ENCODE peak calls at places on chromosomes 12 and 14, in eight cellular contexts. Z is SIG-M5; M is sciatic nerve; N is HuH-7; H is neural progenitor cell; L is PC-3; F is GM23338; E is activated CD8-positive, alpha-beta memory T cell treated with anti-CD3 and anti-CD28 coated beads, Interleukin-2, amount 50 U/mL, for 48 hours. I is an unnamed sample.

GRCh38 chr12:6341439-6342139 is at the start of gene TNFRSF1A:
- DNase-seq in Z (no peak), M (peak), N (peak), H (peak), L (peak), F (peak), E (no peak), I (no peak)

GRCh38 chr14:67943947-67944346 is 124.4 kb downstream of the RAD51B start:
- DNase-seq in Z (no peak), M (peak), N (peak), H (peak), L (peak), F (peak), E (no peak), I (peak)

GRCh38 chr12:53236443-53237111 is 4.6 kb upstream of the RARG start:
- DNase-seq in Z (no peak), M (no peak), N (no peak), H (no peak), L (no peak), F (no peak), E (peak), I (no peak)

GRCh38 chr12:65152586-65152985 is 16.8 kb upstream of the LEMD3 start:
- DNase-seq in Z (no peak), M (no peak), N (no peak), H (no peak), L (no peak), F (no peak), E (no peak), I (no peak)

GRCh38 chr14:92948647-92949046 is 25.7 kb downstream of the CHGA start:
- DNase-seq in Z (no peak), M (no peak), N (no peak), H (no peak), L (no peak), F (no peak), E (no peak), I (no peak)

GRCh38 chr12:75446857-75447256 is 33.7 kb upstream of the GLIPR1 start:
- DNase-seq in Z (no peak), M (no peak), N (no peak), H (no peak), L (peak), F (no peak), E (no peak), I (no peak)

GRCh38 chr12:78494911-78495310 is 369.7 kb upstream of the SYT1 start:
- DNase-seq in Z (no peak), M (no peak), N (no peak), H (no peak), L (no peak), F (no peak), E (no peak), I (no peak)

GRCh38 chr12:204261-204678 is 9.7 kb downstream of the SLC6A12 start:
- DNase-seq in Z (no peak), M (no peak), N (no peak), H (no peak), L (no peak), F (no peak), E (no peak), I (no peak)

GRCh38 chr14:24871302-24871701 is 178.6 kb downstream of the STXBP6 start:
- DNase-seq in Z (no peak), M (no peak), N (no peak), H (no peak), L (no peak), F (no peak), E (no peak), I (no peak)

GRCh38 chr12:22627351-22627750 is 2.4 kb downstream of the ETNK1 start:
- DNase-seq in Z (no peak), M (no peak), N (no peak), H (no peak), L (peak), F (no peak), E (no peak), I (no peak)

GRCh38 chr12:24921251-24922038 is 27.5 kb downstream of the BCAT1 start:
- DNase-seq in Z (no peak), M (no peak), N (no peak), H (no peak), L (no peak), F (no peak), E (no peak), I (no peak)

GRCh38 chr14:35333797-35334743 is 41.9 kb downstream of the PSMA6 start:
- DNase-seq in Z (no peak), M (no peak), N (no peak), H (no peak), L (no peak), F (no peak), E (peak), I (no peak)

GRCh38 chr14:44954750-44955149 is 7.0 kb downstream of the KLHL28 start:
- DNase-seq in Z (no peak), M (no peak), N (no peak), H (no peak), L (no peak), F (no peak), E (no peak), I (no peak)

GRCh38 chr14:50340045-50340444 is 27.9 kb downstream of the DMAC2L start:
- DNase-seq in Z (no peak), M (no peak), N (no peak), H (no peak), L (no peak), F (no peak), E (no peak), I (no peak)

I was measured in T1000.